ENCODE peak calls at places on chromosome 10, in five cellular contexts. X is fibroblast of lung, J is endothelial cell of umbilical vein, T is mammary epithelial cell, E is PC-3. N is an unnamed sample.

GRCh38 chr10:110641256-110641655 is 2.9 kb upstream of the RBM20 start:
- DNase-seq in X (peak; percentile 71), J (no peak), T (peak; percentile 37), E (peak; percentile 53), N (no peak)

GRCh38 chr10:43229208-43230061 is 37.4 kb downstream of the RASGEF1A start:
- DNase-seq in X (no peak), J (no peak), T (no peak), E (no peak), N (no peak)

GRCh38 chr10:48444266-48444665 is 137.8 kb downstream of the MAPK8 start:
- DNase-seq in X (peak; percentile 27), J (peak; percentile 76), T (peak; percentile 33), E (peak; percentile 49), N (no peak)

GRCh38 chr10:103040424-103040823 is 122.3 kb downstream of the CNNM2 start:
- DNase-seq in X (peak; percentile 91), J (no peak), T (peak; percentile 83), E (peak; percentile 16), N (no peak)

GRCh38 chr10:6208781-6209235 is 6.1 kb downstream of the PFKFB3 start:
- DNase-seq in X (no peak), J (no peak), T (no peak), E (no peak), N (no peak)

GRCh38 chr10:110437761-110438341 is 59.9 kb upstream of the DUSP5 start:
- DNase-seq in X (no peak), J (no peak), T (no peak), E (no peak), N (no peak)

GRCh38 chr10:114406455-114406854 is 2.2 kb upstream of the AFAP1L2 start:
- DNase-seq in X (no peak), J (no peak), T (no peak), E (no peak), N (no peak)

GRCh38 chr10:69073025-69073424 is 14.9 kb upstream of the SRGN start:
- DNase-seq in X (no peak), J (no peak), T (no peak), E (no peak), N (no peak)

GRCh38 chr10:69361303-69361614 is 55.5 kb downstream of the TACR2 start:
- DNase-seq in X (no peak), J (no peak), T (no peak), E (no peak), N (no peak)

GRCh38 chr10:86711957-86712708 is 43.8 kb downstream of the LDB3 start:
- DNase-seq in X (peak; percentile 49), J (no peak), T (peak; percentile 17), E (no peak), N (no peak)

GRCh38 chr10:77782328-77783061 is 144.1 kb downstream of the DLG5 start:
- DNase-seq in X (no peak), J (no peak), T (peak; percentile 26), E (no peak), N (no peak)

GRCh38 chr10:21494221-21495001 is 31.1 kb downstream of the SKIDA1 start:
- DNase-seq in X (peak; percentile 39), J (peak; percentile 27), T (no peak), E (no peak), N (no peak)
- TF ChIP-seq EZH2 in X (no peak), J (no peak), T (no peak), E (no peak), N (no peak)

DNA sequence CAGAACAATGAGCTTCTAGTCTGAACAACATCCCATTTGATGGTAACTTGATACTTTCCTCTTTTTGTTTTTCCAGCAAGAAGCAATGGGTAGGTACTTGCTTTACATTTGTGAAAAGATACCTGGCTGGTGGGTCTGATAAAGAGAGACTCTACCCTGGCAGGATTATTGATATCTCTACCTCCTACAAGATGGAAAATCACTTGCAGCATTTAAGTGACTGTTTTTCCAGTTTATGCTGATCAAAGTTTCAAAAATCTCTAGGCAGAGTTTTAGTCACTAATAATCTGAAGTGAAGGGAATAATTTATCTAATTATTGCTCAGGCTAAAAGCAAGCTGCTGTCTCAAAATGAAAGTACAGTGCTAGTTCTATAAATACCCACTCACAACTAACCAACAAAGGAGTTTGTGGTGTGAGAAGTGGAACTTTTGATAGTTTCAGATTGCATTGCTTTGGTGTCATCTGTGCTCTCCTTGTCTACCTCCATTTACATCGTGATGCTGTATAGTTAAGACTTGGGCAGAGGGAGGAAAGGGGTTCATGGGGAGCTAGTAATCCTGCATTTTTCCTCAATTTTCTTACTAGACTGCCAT is 86.0 kb upstream of the ANKRD1 start:
- DNase-seq in X (no peak), J (no peak), T (no peak), E (no peak), N (no peak)
- H3K4me3 ChIP-seq in X (no peak overlapping the region), J (no peak overlapping the region), T (no peak overlapping the region), E (no peak overlapping the region), N (no peak overlapping the region)

GRCh38 chr10:89210794-89211425 is 3.8 kb upstream of the CH25H start:
- DNase-seq in X (no peak), J (no peak), T (no peak), E (no peak), N (no peak)

GRCh38 chr10:89206402-89207180 is 526 bp downstream of the CH25H start:
- DNase-seq in X (peak; percentile 39), J (no peak), T (no peak), E (no peak), N (no peak)

GRCh38 chr10:89209718-89210117 is 2.6 kb upstream of the CH25H start:
- DNase-seq in X (no peak), J (no peak), T (no peak), E (no peak), N (no peak)

GRCh38 chr10:89207181-89207800 is at the start of gene CH25H:
- DNase-seq in X (peak; percentile 78), J (peak; percentile 76), T (peak; percentile 66), E (peak; percentile 14), N (no peak)

GRCh38 chr10:89207801-89208551 is 859 bp upstream of the CH25H start:
- DNase-seq in X (no peak), J (no peak), T (no peak), E (no peak), N (no peak)
- TF ChIP-seq EZH2 in X (no peak), J (no peak), T (no peak), E (no peak), N (no peak)

DNA sequence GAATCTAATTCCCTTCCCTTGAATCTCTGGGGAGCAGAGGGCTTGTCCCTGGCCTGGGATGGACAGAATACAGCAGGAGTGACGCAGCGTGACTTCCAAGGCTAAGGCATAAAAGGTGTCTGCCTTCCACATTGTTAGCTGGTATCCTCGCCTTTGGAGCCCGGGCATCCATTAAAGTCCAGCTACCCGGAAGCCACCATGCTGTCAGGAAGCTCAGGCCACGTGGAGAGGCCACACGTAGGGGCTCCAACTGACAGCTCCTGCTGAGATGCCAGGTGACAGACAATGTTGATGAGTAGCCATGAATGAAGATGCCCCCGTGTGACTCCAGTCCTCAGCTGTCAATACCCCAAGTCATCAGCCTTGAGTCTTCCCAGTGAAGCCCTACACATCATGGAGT is 99.9 kb downstream of the OAT start:
- DNase-seq in X (no peak), J (no peak), T (no peak), E (no peak), N (no peak)
- H3K4me3 ChIP-seq in X (no peak overlapping the region), J (no peak overlapping the region), T (no peak overlapping the region), E (no peak overlapping the region), N (no peak overlapping the region)

DNA sequence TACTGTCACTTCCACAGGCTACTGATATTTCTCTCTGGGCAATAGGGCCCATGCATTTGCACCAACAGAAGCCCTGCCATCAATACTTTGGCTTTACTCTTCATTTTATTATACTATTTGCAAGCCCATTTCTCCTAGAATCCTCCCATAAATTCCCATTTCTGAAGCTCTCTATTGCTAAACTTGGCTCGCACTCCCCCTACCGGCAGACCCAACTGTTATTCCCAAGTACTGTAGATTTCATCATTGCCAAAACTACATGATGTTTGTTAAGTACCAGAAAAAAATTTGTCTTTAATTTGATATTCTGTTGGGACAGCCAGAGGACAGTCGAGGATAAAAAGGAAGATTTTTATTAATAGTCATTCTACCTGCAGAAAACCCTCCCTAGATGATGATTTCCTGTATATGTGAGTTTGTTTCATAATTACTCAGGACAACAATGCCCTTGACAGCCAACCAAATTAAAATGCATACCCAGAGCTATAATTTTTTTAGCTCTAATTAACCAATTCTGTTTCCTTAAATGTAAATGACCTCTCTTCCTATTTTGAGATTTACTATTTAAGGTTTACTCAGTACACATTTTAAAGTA is 298.6 kb downstream of the REEP3 start:
- DNase-seq in X (peak; percentile 59), J (peak; percentile 78), T (peak; percentile 36), E (peak; percentile 79), N (peak; percentile 32)
- TF ChIP-seq EZH2 in X (no peak), J (no peak), T (no peak), E (no peak), N (no peak)

N was measured in SK-N-MC.